ENCODE peak calls at places on chromosome 5, in eight cellular contexts. Y is IMR-90; E is vagina; A is CD8-positive, alpha-beta memory T cell; R is GM23338; H is mammary epithelial cell; O is spleen; P is aorta. I is an unnamed sample.
A peak's percentile ranks its signal among the peaks of the same experiment; 100 is the strongest.

GRCh38 chr5:174335682-174336364 is 290.3 kb downstream of the NSG2 start:
- DNase-seq in H (no peak), O (no peak), P (no peak), E (no peak), Y (no peak), A (no peak), R (no peak), I (no peak)

GRCh38 chr5:146126068-146126467 is 20.7 kb upstream of the PLAC8L1 start:
- DNase-seq in H (no peak), E (no peak), P (no peak), R (no peak), O (no peak), A (no peak), Y (no peak), I (no peak)

GRCh38 chr5:128498844-128499455 is 39.1 kb downstream of the FBN2 start:
- DNase-seq in H (peak; percentile 20), A (no peak), E (no peak), P (no peak), Y (peak; percentile 79), O (no peak), R (peak; percentile 66), I (no peak)

GRCh38 chr5:11857391-11857790 is 46.9 kb downstream of the CTNND2 start:
- DNase-seq in Y (no peak), P (no peak), H (no peak), A (no peak), R (no peak), O (no peak), E (no peak), I (no peak)

GRCh38 chr5:110738503-110738811 is 350 bp upstream of the SLC25A46 start:
- DNase-seq in R (no peak), P (no peak), E (no peak), H (no peak), O (peak; percentile 86), A (no peak), Y (no peak), I (no peak)

GRCh38 chr5:173888473-173889135 is 455 bp downstream of the CPEB4 start:
- DNase-seq in R (peak; percentile 41), Y (peak; percentile 24), E (no peak), H (no peak), A (no peak), O (peak; percentile 91), P (peak; percentile 79), I (peak; percentile 27)

GRCh38 chr5:16522096-16522495 is 56.5 kb upstream of the ZNF622 start:
- DNase-seq in O (no peak), Y (no peak), E (no peak), R (no peak), P (no peak), H (no peak), A (no peak), I (no peak)

GRCh38 chr5:106397700-106398099 is 1273.0 kb downstream of the EFNA5 start:
- DNase-seq in P (no peak), Y (peak; percentile 98), R (no peak), A (no peak), O (no peak), E (no peak), H (peak; percentile 98), I (no peak)

GRCh38 chr5:54093081-54093492 is 217.3 kb downstream of the ARL15 start:
- DNase-seq in R (no peak), H (peak; percentile 81), E (no peak), P (no peak), Y (no peak), O (no peak), A (no peak), I (no peak)

DNA sequence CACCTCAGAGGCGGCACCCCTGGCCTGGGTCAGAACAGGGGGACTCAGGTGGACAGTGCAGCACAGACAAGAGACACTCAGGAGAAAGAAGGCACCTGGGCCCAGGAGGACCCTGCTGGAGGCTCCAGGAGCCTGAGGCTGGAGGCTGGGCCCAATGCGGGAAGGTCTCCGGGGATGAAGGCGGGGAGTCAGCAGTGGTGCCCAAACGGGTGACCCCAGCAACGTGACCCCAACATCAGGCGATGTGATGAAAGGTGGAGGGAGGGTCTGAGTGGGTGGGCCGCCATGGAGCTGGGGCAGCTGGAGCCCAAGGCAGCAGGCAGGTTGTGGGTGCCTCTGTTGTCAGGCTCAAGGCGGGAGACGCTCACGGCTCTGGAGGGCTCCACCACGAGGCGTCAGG is 37.5 kb downstream of the LPCAT1 start:
- DNase-seq in H (no peak), O (no peak), P (no peak), R (no peak), A (no peak), E (no peak), Y (no peak), I (no peak)
- H3K36me3 ChIP-seq in H (peaks cover 14% of the 10 kb centered on the region), O (no peaks in the 10 kb centered on the region), P (no peaks in the 10 kb centered on the region), R (peaks cover 14% of the 10 kb centered on the region), A (peaks cover 17% of the 10 kb centered on the region), E (no peaks in the 10 kb centered on the region), Y (peaks cover 66% of the 10 kb centered on the region), I (no peaks in the 10 kb centered on the region)

DNA sequence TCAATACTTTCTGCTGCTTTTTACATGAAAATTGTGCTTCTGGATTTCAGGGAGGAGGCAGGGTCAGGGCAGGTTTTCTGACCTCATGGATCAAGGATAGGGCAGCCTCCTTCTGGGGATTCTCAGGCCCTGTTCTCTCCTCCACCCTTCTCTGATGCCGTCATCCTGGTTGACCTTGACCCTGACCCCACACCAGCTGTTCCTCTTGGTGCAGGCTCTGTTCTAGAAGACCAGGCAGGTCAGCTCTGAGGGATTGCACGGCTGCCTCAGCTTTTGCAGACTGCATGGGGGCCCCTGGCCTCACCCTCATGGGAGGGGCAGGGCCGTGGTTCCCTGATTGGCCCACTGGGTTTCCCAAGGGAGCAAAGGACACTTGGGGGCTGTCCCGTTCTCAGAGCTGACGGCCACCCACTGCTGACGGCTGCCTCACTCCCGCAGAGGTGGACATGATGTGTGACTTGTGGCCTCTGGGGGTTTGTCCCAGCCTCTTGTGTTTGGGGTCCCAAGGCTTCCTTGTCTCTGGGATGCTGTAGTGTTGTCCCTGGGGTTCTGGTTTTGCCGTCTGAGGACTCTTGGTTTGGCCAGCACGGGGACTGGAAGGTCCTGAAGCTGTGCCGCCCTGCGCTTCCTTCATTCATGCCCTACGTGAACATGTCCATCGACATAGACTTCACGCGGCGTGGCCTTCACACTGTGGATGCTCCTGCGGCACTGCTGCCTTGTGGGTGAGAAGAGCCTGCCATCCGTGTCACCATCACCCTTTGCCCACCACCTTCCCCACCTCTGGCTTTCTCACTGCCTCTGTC is 34.5 kb downstream of the CEP72 start:
- DNase-seq in A (no peak), P (peak; percentile 57), H (no peak), O (peak; percentile 59), R (no peak), Y (no peak), E (no peak), I (peak; percentile 87)
- H3K36me3 ChIP-seq in A (peaks cover 6% of the 10 kb centered on the region), P (no peaks in the 10 kb centered on the region), H (peaks cover 24% of the 10 kb centered on the region), O (no peaks in the 10 kb centered on the region), R (peaks cover 24% of the 10 kb centered on the region), Y (peaks cover 9% of the 10 kb centered on the region), E (no peaks in the 10 kb centered on the region), I (no peaks in the 10 kb centered on the region)

DNA sequence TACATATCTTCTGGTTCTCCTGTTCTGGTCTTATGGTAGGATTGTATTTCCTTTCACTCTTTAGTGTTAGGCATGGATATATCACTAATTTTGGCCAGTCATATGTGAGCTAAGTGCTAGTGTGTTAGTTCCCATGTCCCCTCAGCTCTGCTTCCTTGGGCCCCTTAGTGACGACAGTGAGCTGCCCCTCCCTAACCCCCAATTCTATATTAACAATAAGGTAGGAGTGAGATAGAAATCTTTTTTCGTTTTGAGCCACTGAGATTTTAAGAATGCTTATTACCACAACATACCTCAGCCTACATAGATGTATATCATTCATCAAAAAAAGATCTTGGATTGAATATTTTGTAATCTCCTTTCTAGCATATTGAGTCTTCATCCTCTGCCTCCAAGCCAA is 100.5 kb downstream of the PARP8 start:
- DNase-seq in E (no peak), P (no peak), O (no peak), Y (no peak), H (no peak), R (no peak), A (no peak), I (no peak)
- H3K36me3 ChIP-seq in E (no peaks in the 10 kb centered on the region), P (no peaks in the 10 kb centered on the region), O (no peaks in the 10 kb centered on the region), Y (peaks cover 1% of the 10 kb centered on the region), H (peaks cover 2% of the 10 kb centered on the region), R (peaks cover 1% of the 10 kb centered on the region), A (peaks cover 24% of the 10 kb centered on the region), I (no peaks in the 10 kb centered on the region)

DNA sequence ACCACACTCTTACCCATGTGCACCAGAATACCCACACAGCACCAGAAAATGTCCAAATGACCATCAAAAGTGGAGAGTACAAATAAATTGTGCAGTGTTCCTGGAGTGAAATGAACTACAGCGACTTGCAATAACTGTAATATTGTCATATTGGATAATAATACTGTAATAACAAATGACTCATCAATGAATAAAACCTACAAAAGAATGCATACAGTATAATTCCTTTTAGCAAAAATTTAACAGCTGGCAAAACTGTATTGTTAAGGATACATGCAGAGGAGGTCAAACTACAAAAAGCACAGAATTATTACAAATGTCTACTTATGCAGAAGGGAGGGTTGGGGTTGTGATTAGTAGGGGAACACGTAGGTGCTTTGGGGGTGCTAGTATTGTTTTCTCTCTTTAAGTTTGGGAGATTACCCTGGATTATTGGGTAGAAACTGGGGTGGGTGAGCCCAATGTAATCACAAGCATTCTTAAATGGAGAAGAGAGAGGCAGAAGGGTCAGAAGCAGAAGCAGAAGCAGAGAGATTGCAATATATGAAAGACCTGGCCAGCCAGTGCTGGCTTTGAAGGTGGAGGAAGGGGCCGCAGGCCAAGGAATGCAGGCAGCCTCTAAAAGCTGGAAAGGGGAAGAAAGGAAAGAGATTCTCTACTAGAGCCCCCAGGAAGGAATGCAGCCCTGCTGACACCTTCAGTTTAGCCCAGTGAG is 21.8 kb downstream of the IRF1 start:
- DNase-seq in R (no peak), E (no peak), Y (peak; percentile 26), O (peak; percentile 76), P (peak; percentile 34), H (no peak), A (no peak), I (no peak)
- H3K36me3 ChIP-seq in R (no peaks in the 10 kb centered on the region), E (no peaks in the 10 kb centered on the region), Y (no peaks in the 10 kb centered on the region), O (no peaks in the 10 kb centered on the region), P (no peaks in the 10 kb centered on the region), H (no peaks in the 10 kb centered on the region), A (no peaks in the 10 kb centered on the region), I (no peaks in the 10 kb centered on the region)

I was measured in ovary.